ENCODE peak calls at places on chromosomes 4 and X, in eight cellular contexts. Q is cardiac muscle cell, F is epithelial cell of esophagus, O is upper lobe of left lung, S is ovary, A is RWPE2, I is BJ, H is HFFc6. W is an unnamed sample.
A peak's percentile ranks its signal among the peaks of the same experiment; 100 is the strongest.

GRCh38 chrX:14496674-14497073 is 32.7 kb upstream of the GLRA2 start:
- DNase-seq in H (no peak), S (no peak), I (no peak), A (no peak), O (no peak), Q (no peak), F (no peak), W (no peak)

GRCh38 chrX:49040376-49040955 is 2.7 kb downstream of the TFE3 start:
- DNase-seq in O (no peak), I (no peak), A (no peak), F (peak; percentile 27), H (peak; percentile 27), Q (no peak), S (no peak), W (no peak)

GRCh38 chr4:20044502-20044911 is 207.2 kb upstream of the SLIT2 start:
- DNase-seq in S (no peak), O (no peak), F (peak; percentile 73), A (no peak), Q (no peak), I (no peak), H (peak; percentile 59), W (no peak)

GRCh38 chr4:7226464-7226863 is 34.1 kb downstream of the SORCS2 start:
- DNase-seq in F (no peak), I (no peak), Q (no peak), S (no peak), O (no peak), H (no peak), A (no peak), W (no peak)

GRCh38 chrX:129785160-129785947 is 5.6 kb downstream of the SASH3 start:
- DNase-seq in O (no peak), Q (no peak), S (peak; percentile 8), A (no peak), F (no peak), H (no peak), I (no peak), W (no peak)

GRCh38 chrX:13013353-13014110 is 30.9 kb downstream of the FAM9C start:
- DNase-seq in S (no peak), O (peak; percentile 77), A (no peak), H (no peak), Q (no peak), F (peak; percentile 48), I (no peak), W (no peak)

GRCh38 chr4:158778712-158779111 is 9.9 kb downstream of the FNIP2 start:
- DNase-seq in H (no peak), Q (no peak), O (peak; percentile 69), S (no peak), I (no peak), A (no peak), F (peak; percentile 63), W (no peak)

GRCh38 chrX:8913665-8914409 is 112.7 kb upstream of the FAM9A start:
- DNase-seq in A (no peak), O (no peak), Q (no peak), I (peak; percentile 9), H (peak; percentile 1), F (peak; percentile 7), S (peak; percentile 36), W (no peak)

GRCh38 chrX:43958529-43958928 is 14.7 kb downstream of the NDP start:
- DNase-seq in F (peak; percentile 79), I (peak; percentile 19), S (no peak), H (peak; percentile 77), Q (peak; percentile 68), O (no peak), A (no peak), W (no peak)

GRCh38 chr4:147560632-147561031 is 56.6 kb upstream of the TMEM184C start:
- DNase-seq in O (no peak), A (no peak), F (peak; percentile 56), Q (no peak), H (no peak), S (no peak), I (no peak), W (no peak)

GRCh38 chr4:1395941-1396805 is 10.1 kb downstream of the NKX1-1 start:
- DNase-seq in I (no peak), Q (no peak), A (peak; percentile 28), H (no peak), F (no peak), S (no peak), O (no peak), W (peak; percentile 72)

GRCh38 chrX:76850851-76851250 is 423.3 kb downstream of the MAGEE1 start:
- DNase-seq in Q (no peak), F (no peak), O (no peak), A (no peak), I (no peak), S (no peak), H (no peak), W (no peak)

GRCh38 chr4:2262145-2262943 is 435 bp upstream of the MXD4 start:
- DNase-seq in O (peak; percentile 100), A (peak; percentile 99), I (peak; percentile 96), H (peak; percentile 99), Q (peak; percentile 100), F (peak; percentile 100), S (peak; percentile 100), W (peak; percentile 100)

GRCh38 chr4:40992472-40993298 is 221.7 kb downstream of the APBB2 start:
- DNase-seq in Q (no peak), A (no peak), F (peak; percentile 92), O (no peak), S (peak; percentile 54), I (no peak), H (peak; percentile 60), W (no peak)

GRCh38 chrX:14362731-14363130 is 166.6 kb upstream of the GLRA2 start:
- DNase-seq in F (no peak), S (no peak), Q (no peak), I (peak; percentile 37), A (no peak), H (peak; percentile 26), O (no peak), W (no peak)

GRCh38 chr4:165209796-165210195 is 2.4 kb downstream of the KLHL2 start:
- DNase-seq in O (no peak), I (no peak), A (no peak), H (no peak), F (no peak), Q (no peak), S (no peak), W (no peak)

GRCh38 chr4:42515156-42515884 is 118.0 kb downstream of the SHISA3 start:
- DNase-seq in I (no peak), S (no peak), O (no peak), F (no peak), A (no peak), Q (no peak), H (no peak), W (no peak)

GRCh38 chr4:161573836-161574235 is 590.0 kb downstream of the FSTL5 start:
- DNase-seq in H (no peak), O (no peak), A (no peak), S (no peak), I (no peak), F (peak; percentile 30), Q (no peak), W (no peak)

GRCh38 chrX:44871114-44871645 is 1.8 kb upstream of the KDM6A start:
- DNase-seq in H (no peak), Q (no peak), S (no peak), O (peak; percentile 32), A (no peak), I (no peak), F (peak; percentile 14), W (peak; percentile 76)

GRCh38 chr4:105453550-105454201 is 20.2 kb downstream of the PPA2 start:
- DNase-seq in S (no peak), H (no peak), O (no peak), Q (no peak), I (no peak), A (no peak), F (peak; percentile 45), W (no peak)

GRCh38 chrX:88603237-88603636 is 143.8 kb upstream of the CPXCR1 start:
- DNase-seq in Q (no peak), H (no peak), O (no peak), F (no peak), S (no peak), I (no peak), A (no peak), W (no peak)

GRCh38 chrX:10190367-10190766 is 33.6 kb downstream of the CLCN4 start:
- DNase-seq in S (no peak), Q (peak; percentile 63), I (no peak), A (no peak), O (no peak), F (peak; percentile 60), H (peak; percentile 55), W (no peak)

GRCh38 chrX:120029354-120029753 is 48.1 kb downstream of the RHOXF2B start:
- DNase-seq in Q (no peak), I (no peak), O (no peak), S (no peak), H (no peak), F (no peak), A (no peak), W (no peak)
- TF ChIP-seq CTCF in Q (no peak), I (no peak), O (no peak), S (no peak), H (no peak), F (no peak), A (no peak), W (no peak)

GRCh38 chr4:175891231-175891630 is 79.2 kb upstream of the GPM6A start:
- DNase-seq in F (no peak), A (no peak), H (no peak), O (no peak), Q (no peak), S (no peak), I (no peak), W (no peak)

GRCh38 chr4:175891863-175892262 is 79.8 kb upstream of the GPM6A start:
- DNase-seq in Q (peak; percentile 26), S (no peak), O (no peak), A (no peak), H (peak; percentile 1), I (no peak), F (peak; percentile 39), W (no peak)
- TF ChIP-seq CTCF in Q (peak; percentile 8), S (no peak), O (no peak), A (peak; percentile 56), H (peak; percentile 57), I (peak; percentile 32), F (no peak), W (peak; percentile 78)

DNA sequence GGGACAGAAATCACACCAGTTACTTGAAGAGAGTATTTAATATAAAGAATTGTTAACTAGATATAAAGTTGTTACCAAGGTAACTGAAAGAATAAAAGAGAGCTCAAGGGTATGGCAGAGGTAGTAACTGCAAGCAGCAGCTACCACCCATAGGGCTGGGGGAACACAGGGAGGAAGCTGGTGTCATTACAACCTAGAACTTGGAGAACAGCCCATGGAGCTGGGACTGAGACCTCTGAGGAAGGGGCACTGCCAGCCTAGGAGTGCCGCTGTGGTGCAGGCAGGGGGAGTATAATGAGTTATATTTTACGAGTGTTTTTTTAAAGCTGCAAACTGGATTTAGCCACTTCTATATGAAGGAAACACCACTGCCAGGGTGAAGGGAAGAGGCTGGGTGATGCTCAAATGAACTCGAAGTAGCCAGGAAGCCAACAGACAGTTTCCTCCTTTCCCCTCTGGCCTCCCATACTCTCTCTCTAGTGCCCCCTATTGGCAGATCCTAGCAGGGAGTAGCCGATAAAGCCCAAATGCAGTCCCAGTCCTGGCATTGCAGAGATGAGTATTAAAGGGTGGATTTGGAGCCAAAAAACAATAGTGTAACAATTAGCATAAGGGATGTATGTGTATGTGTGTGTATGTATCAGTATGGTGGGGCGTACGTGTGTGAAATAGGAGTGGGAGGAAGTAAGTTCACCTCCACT is 213.7 kb upstream of the LDB2 start:
- DNase-seq in S (no peak), A (no peak), I (no peak), Q (peak; percentile 63), O (no peak), F (peak; percentile 19), H (no peak), W (no peak)
- TF ChIP-seq CTCF in S (no peak), A (no peak), I (peak; percentile 40), Q (peak; percentile 66), O (no peak), F (peak; percentile 37), H (peak; percentile 70), W (peak; percentile 66)

GRCh38 chrX:3680459-3680858 is 33.0 kb downstream of the PRKX start:
- DNase-seq in A (no peak), Q (no peak), F (no peak), O (no peak), S (no peak), H (no peak), I (no peak), W (no peak)
- TF ChIP-seq CTCF in A (no peak), Q (no peak), F (no peak), O (no peak), S (no peak), H (no peak), I (no peak), W (no peak)